ENCODE peak calls at places on chromosomes 11 and 22, in ten cellular contexts. One of them, this sample, is unnamed.

GRCh38 chr22:50529416-50530279 is at the start of gene TYMP:
- DNase-seq in stimulated activated CD8-positive, alpha-beta memory T cell treated with anti-CD3 and anti-CD28 coated beads, Interleukin-7, amount 100 ng/mL, for 48 hours: no peak
- DNase-seq in hippocampal formation: no peak
- DNase-seq in PC-3: peak
- DNase-seq in A172: no peak
- DNase-seq in Daoy: no peak
- DNase-seq in activated naive CD4-positive, alpha-beta T cell: peak
- DNase-seq in NCI-H510A treated with DMSO at 0.1 percent for 48 hours: no peak
- DNase-seq in C1 segment of cervical spinal cord: no peak
- DNase-seq in HS-27A: no peak
- DNase-seq in this sample: peak

GRCh38 chr11:62755086-62755615 is 1.2 kb upstream of the ZBTB3 start:
- DNase-seq in NCI-H510A treated with DMSO at 0.1 percent for 48 hours: no peak
- DNase-seq in C1 segment of cervical spinal cord: no peak
- DNase-seq in A172: no peak
- DNase-seq in PC-3: no peak
- DNase-seq in activated naive CD4-positive, alpha-beta T cell: no peak
- DNase-seq in stimulated activated CD8-positive, alpha-beta memory T cell treated with anti-CD3 and anti-CD28 coated beads, Interleukin-7, amount 100 ng/mL, for 48 hours: no peak
- DNase-seq in hippocampal formation: no peak
- DNase-seq in HS-27A: no peak
- DNase-seq in Daoy: no peak
- DNase-seq in this sample: no peak

GRCh38 chr11:131889146-131889577 is 518.7 kb downstream of the NTM start:
- DNase-seq in hippocampal formation: no peak
- DNase-seq in PC-3: peak
- DNase-seq in Daoy: peak
- DNase-seq in C1 segment of cervical spinal cord: no peak
- DNase-seq in stimulated activated CD8-positive, alpha-beta memory T cell treated with anti-CD3 and anti-CD28 coated beads, Interleukin-7, amount 100 ng/mL, for 48 hours: no peak
- DNase-seq in NCI-H510A treated with DMSO at 0.1 percent for 48 hours: peak
- DNase-seq in activated naive CD4-positive, alpha-beta T cell: no peak
- DNase-seq in HS-27A: no peak
- DNase-seq in A172: peak
- DNase-seq in this sample: no peak

GRCh38 chr11:113373306-113373705 is 14.3 kb upstream of the ANKK1 start:
- DNase-seq in HS-27A: peak
- DNase-seq in C1 segment of cervical spinal cord: no peak
- DNase-seq in stimulated activated CD8-positive, alpha-beta memory T cell treated with anti-CD3 and anti-CD28 coated beads, Interleukin-7, amount 100 ng/mL, for 48 hours: no peak
- DNase-seq in NCI-H510A treated with DMSO at 0.1 percent for 48 hours: no peak
- DNase-seq in Daoy: peak
- DNase-seq in hippocampal formation: no peak
- DNase-seq in activated naive CD4-positive, alpha-beta T cell: no peak
- DNase-seq in A172: peak
- DNase-seq in PC-3: peak
- DNase-seq in this sample: no peak

GRCh38 chr11:78099671-78100070 is 20.0 kb upstream of the NDUFC2 start:
- DNase-seq in stimulated activated CD8-positive, alpha-beta memory T cell treated with anti-CD3 and anti-CD28 coated beads, Interleukin-7, amount 100 ng/mL, for 48 hours: no peak
- DNase-seq in HS-27A: no peak
- DNase-seq in PC-3: no peak
- DNase-seq in hippocampal formation: no peak
- DNase-seq in activated naive CD4-positive, alpha-beta T cell: no peak
- DNase-seq in NCI-H510A treated with DMSO at 0.1 percent for 48 hours: no peak
- DNase-seq in Daoy: no peak
- DNase-seq in A172: no peak
- DNase-seq in C1 segment of cervical spinal cord: no peak
- DNase-seq in this sample: no peak

GRCh38 chr22:30245181-30245984 is 1.2 kb downstream of the LIF start:
- DNase-seq in hippocampal formation: no peak
- DNase-seq in C1 segment of cervical spinal cord: no peak
- DNase-seq in HS-27A: no peak
- DNase-seq in NCI-H510A treated with DMSO at 0.1 percent for 48 hours: no peak
- DNase-seq in stimulated activated CD8-positive, alpha-beta memory T cell treated with anti-CD3 and anti-CD28 coated beads, Interleukin-7, amount 100 ng/mL, for 48 hours: no peak
- DNase-seq in A172: no peak
- DNase-seq in Daoy: peak
- DNase-seq in PC-3: no peak
- DNase-seq in activated naive CD4-positive, alpha-beta T cell: no peak
- DNase-seq in this sample: peak

GRCh38 chr11:13260196-13260962 is 17.2 kb upstream of the BMAL1 start:
- DNase-seq in activated naive CD4-positive, alpha-beta T cell: no peak
- DNase-seq in HS-27A: no peak
- DNase-seq in stimulated activated CD8-positive, alpha-beta memory T cell treated with anti-CD3 and anti-CD28 coated beads, Interleukin-7, amount 100 ng/mL, for 48 hours: no peak
- DNase-seq in C1 segment of cervical spinal cord: no peak
- DNase-seq in A172: peak
- DNase-seq in hippocampal formation: no peak
- DNase-seq in PC-3: peak
- DNase-seq in Daoy: peak
- DNase-seq in NCI-H510A treated with DMSO at 0.1 percent for 48 hours: no peak
- DNase-seq in this sample: no peak

GRCh38 chr11:78151804-78152203 is 12.4 kb upstream of the ALG8 start:
- DNase-seq in C1 segment of cervical spinal cord: no peak
- DNase-seq in HS-27A: no peak
- DNase-seq in A172: no peak
- DNase-seq in Daoy: no peak
- DNase-seq in stimulated activated CD8-positive, alpha-beta memory T cell treated with anti-CD3 and anti-CD28 coated beads, Interleukin-7, amount 100 ng/mL, for 48 hours: no peak
- DNase-seq in NCI-H510A treated with DMSO at 0.1 percent for 48 hours: no peak
- DNase-seq in PC-3: no peak
- DNase-seq in hippocampal formation: no peak
- DNase-seq in activated naive CD4-positive, alpha-beta T cell: no peak
- DNase-seq in this sample: no peak

GRCh38 chr22:20968281-20968977 is 1.4 kb downstream of the AIFM3 start:
- DNase-seq in A172: no peak
- DNase-seq in Daoy: no peak
- DNase-seq in C1 segment of cervical spinal cord: no peak
- DNase-seq in NCI-H510A treated with DMSO at 0.1 percent for 48 hours: no peak
- DNase-seq in activated naive CD4-positive, alpha-beta T cell: no peak
- DNase-seq in HS-27A: no peak
- DNase-seq in PC-3: no peak
- DNase-seq in stimulated activated CD8-positive, alpha-beta memory T cell treated with anti-CD3 and anti-CD28 coated beads, Interleukin-7, amount 100 ng/mL, for 48 hours: no peak
- DNase-seq in hippocampal formation: no peak
- DNase-seq in this sample: no peak

GRCh38 chr22:28034145-28034759 is 115.2 kb upstream of the PITPNB start:
- DNase-seq in PC-3: no peak
- DNase-seq in C1 segment of cervical spinal cord: no peak
- DNase-seq in hippocampal formation: no peak
- DNase-seq in NCI-H510A treated with DMSO at 0.1 percent for 48 hours: no peak
- DNase-seq in Daoy: no peak
- DNase-seq in HS-27A: no peak
- DNase-seq in stimulated activated CD8-positive, alpha-beta memory T cell treated with anti-CD3 and anti-CD28 coated beads, Interleukin-7, amount 100 ng/mL, for 48 hours: no peak
- DNase-seq in activated naive CD4-positive, alpha-beta T cell: no peak
- DNase-seq in A172: no peak
- DNase-seq in this sample: no peak

GRCh38 chr11:72962084-72962483 is 147.9 kb downstream of the ATG16L2 start:
- DNase-seq in PC-3: no peak
- DNase-seq in activated naive CD4-positive, alpha-beta T cell: no peak
- DNase-seq in Daoy: no peak
- DNase-seq in stimulated activated CD8-positive, alpha-beta memory T cell treated with anti-CD3 and anti-CD28 coated beads, Interleukin-7, amount 100 ng/mL, for 48 hours: no peak
- DNase-seq in HS-27A: no peak
- DNase-seq in A172: no peak
- DNase-seq in NCI-H510A treated with DMSO at 0.1 percent for 48 hours: no peak
- DNase-seq in C1 segment of cervical spinal cord: no peak
- DNase-seq in hippocampal formation: no peak
- DNase-seq in this sample: no peak

GRCh38 chr11:32437406-32438345 is 2.3 kb upstream of the WT1 start:
- DNase-seq in activated naive CD4-positive, alpha-beta T cell: no peak
- DNase-seq in C1 segment of cervical spinal cord: no peak
- DNase-seq in A172: no peak
- DNase-seq in NCI-H510A treated with DMSO at 0.1 percent for 48 hours: no peak
- DNase-seq in PC-3: no peak
- DNase-seq in HS-27A: no peak
- DNase-seq in Daoy: no peak
- DNase-seq in stimulated activated CD8-positive, alpha-beta memory T cell treated with anti-CD3 and anti-CD28 coated beads, Interleukin-7, amount 100 ng/mL, for 48 hours: no peak
- DNase-seq in hippocampal formation: no peak
- DNase-seq in this sample: no peak

GRCh38 chr11:107493117-107493516 is 35.5 kb upstream of the CWF19L2 start:
- DNase-seq in activated naive CD4-positive, alpha-beta T cell: no peak
- DNase-seq in C1 segment of cervical spinal cord: no peak
- DNase-seq in NCI-H510A treated with DMSO at 0.1 percent for 48 hours: no peak
- DNase-seq in hippocampal formation: no peak
- DNase-seq in PC-3: peak
- DNase-seq in A172: peak
- DNase-seq in HS-27A: no peak
- DNase-seq in stimulated activated CD8-positive, alpha-beta memory T cell treated with anti-CD3 and anti-CD28 coated beads, Interleukin-7, amount 100 ng/mL, for 48 hours: no peak
- DNase-seq in Daoy: peak
- DNase-seq in this sample: no peak

GRCh38 chr11:113907681-113908080 is 3.1 kb downstream of the HTR3B start:
- DNase-seq in activated naive CD4-positive, alpha-beta T cell: no peak
- DNase-seq in HS-27A: no peak
- DNase-seq in C1 segment of cervical spinal cord: no peak
- DNase-seq in hippocampal formation: no peak
- DNase-seq in NCI-H510A treated with DMSO at 0.1 percent for 48 hours: no peak
- DNase-seq in stimulated activated CD8-positive, alpha-beta memory T cell treated with anti-CD3 and anti-CD28 coated beads, Interleukin-7, amount 100 ng/mL, for 48 hours: no peak
- DNase-seq in PC-3: no peak
- DNase-seq in Daoy: no peak
- DNase-seq in A172: no peak
- DNase-seq in this sample: no peak

GRCh38 chr22:41352058-41352457 is 29.7 kb upstream of the TEF start:
- DNase-seq in Daoy: peak
- DNase-seq in hippocampal formation: no peak
- DNase-seq in PC-3: peak
- DNase-seq in stimulated activated CD8-positive, alpha-beta memory T cell treated with anti-CD3 and anti-CD28 coated beads, Interleukin-7, amount 100 ng/mL, for 48 hours: no peak
- DNase-seq in HS-27A: no peak
- DNase-seq in NCI-H510A treated with DMSO at 0.1 percent for 48 hours: no peak
- DNase-seq in A172: peak
- DNase-seq in activated naive CD4-positive, alpha-beta T cell: no peak
- DNase-seq in C1 segment of cervical spinal cord: no peak
- DNase-seq in this sample: no peak

GRCh38 chr22:24146791-24147353 is 34.4 kb upstream of the SUSD2 start:
- DNase-seq in Daoy: peak
- DNase-seq in hippocampal formation: no peak
- DNase-seq in NCI-H510A treated with DMSO at 0.1 percent for 48 hours: peak
- DNase-seq in C1 segment of cervical spinal cord: no peak
- DNase-seq in activated naive CD4-positive, alpha-beta T cell: no peak
- DNase-seq in stimulated activated CD8-positive, alpha-beta memory T cell treated with anti-CD3 and anti-CD28 coated beads, Interleukin-7, amount 100 ng/mL, for 48 hours: no peak
- DNase-seq in HS-27A: no peak
- DNase-seq in A172: peak
- DNase-seq in PC-3: no peak
- DNase-seq in this sample: peak

GRCh38 chr11:73157141-73158010 is 15.3 kb upstream of the FCHSD2 start:
- DNase-seq in A172: peak
- DNase-seq in hippocampal formation: no peak
- DNase-seq in PC-3: no peak
- DNase-seq in C1 segment of cervical spinal cord: no peak
- DNase-seq in HS-27A: peak
- DNase-seq in activated naive CD4-positive, alpha-beta T cell: no peak
- DNase-seq in NCI-H510A treated with DMSO at 0.1 percent for 48 hours: no peak
- DNase-seq in Daoy: peak
- DNase-seq in stimulated activated CD8-positive, alpha-beta memory T cell treated with anti-CD3 and anti-CD28 coated beads, Interleukin-7, amount 100 ng/mL, for 48 hours: no peak
- DNase-seq in this sample: no peak

This sample was measured in left colon.